ENCODE peak calls at places on chromosomes 11 and 22, in six cellular contexts. Z, E, L, Q, M and J are unnamed samples.

GRCh38 chr22:42357221-42357620 is 75.0 kb downstream of the NFAM1 start:
- DNase-seq in L (no peak), Z (no peak), E (no peak), Q (no peak), M (no peak), J (no peak)

GRCh38 chr11:98107736-98108135 is 913.0 kb upstream of the CNTN5 start:
- DNase-seq in Q (no peak), E (no peak), L (no peak), M (no peak), Z (peak), J (no peak)

GRCh38 chr11:123033895-123034294 is 28.0 kb downstream of the HSPA8 start:
- DNase-seq in L (no peak), Q (no peak), Z (peak), E (no peak), M (no peak), J (no peak)

GRCh38 chr22:23020659-23021293 is 49.5 kb upstream of the GNAZ start:
- DNase-seq in Q (no peak), Z (no peak), M (no peak), L (no peak), E (no peak), J (no peak)

GRCh38 chr11:86983071-86983488 is 27.9 kb upstream of the FZD4 start:
- DNase-seq in M (no peak), Z (peak), Q (peak), L (no peak), E (no peak), J (no peak)

GRCh38 chr11:119584193-119585037 is 144.6 kb downstream of the NECTIN1 start:
- DNase-seq in Q (no peak), L (no peak), Z (peak), M (peak), E (peak), J (peak)

GRCh38 chr22:41780714-41781507 is 19.6 kb upstream of the CCDC134 start:
- DNase-seq in Z (peak), E (peak), M (peak), Q (peak), L (peak), J (peak)

GRCh38 chr22:41935015-41935908 is 8.7 kb upstream of the TNFRSF13C start:
- DNase-seq in M (no peak), E (no peak), L (no peak), Z (no peak), Q (no peak), J (no peak)

GRCh38 chr11:132024587-132025295 is 654.3 kb downstream of the NTM start:
- DNase-seq in M (no peak), L (no peak), E (no peak), Z (no peak), Q (no peak), J (no peak)

GRCh38 chr11:123308077-123308476 is 113.0 kb upstream of the CLMP start:
- DNase-seq in E (peak), M (no peak), Q (no peak), L (no peak), Z (peak), J (no peak)

GRCh38 chr11:7536102-7536501 is 22.3 kb downstream of the PPFIBP2 start:
- DNase-seq in Z (no peak), E (no peak), Q (no peak), M (no peak), L (peak), J (no peak)

GRCh38 chr11:27861706-27862430 is 161.6 kb upstream of the BDNF start:
- DNase-seq in L (no peak), Z (no peak), M (no peak), E (no peak), Q (no peak), J (no peak)

GRCh38 chr11:109937968-109938367 is 155.2 kb upstream of the ZC3H12C start:
- DNase-seq in M (no peak), L (no peak), E (no peak), Z (no peak), Q (no peak), J (no peak)

GRCh38 chr11:121512468-121513465 is 60.0 kb upstream of the SORL1-AS1 start:
- DNase-seq in L (no peak), M (no peak), Z (no peak), E (peak), Q (no peak), J (no peak)

GRCh38 chr22:40636380-40637180 is at the start of gene MRTFA:
- DNase-seq in L (peak), E (peak), Z (peak), M (peak), Q (peak), J (peak)
- TF ChIP-seq POLR2A in L (peak), E (peak), Z (peak), M (peak), Q (peak), J (peak)

GRCh38 chr11:65613091-65613928 is 711 bp downstream of the MAP3K11 start:
- DNase-seq in Q (no peak), L (no peak), E (no peak), M (peak), Z (peak), J (no peak)
- TF ChIP-seq POLR2A in Q (no peak), L (no peak), E (no peak), M (no peak), Z (no peak), J (no peak)

GRCh38 chr22:45626198-45626651 is 45.4 kb upstream of the ATXN10 start:
- DNase-seq in E (no peak), Z (no peak), M (no peak), L (peak), Q (peak), J (no peak)
- TF ChIP-seq POLR2A in E (no peak), Z (no peak), M (no peak), L (no peak), Q (no peak), J (no peak)

GRCh38 chr11:18404062-18404461 is 8.1 kb upstream of the LDHC start:
- DNase-seq in Z (no peak), L (no peak), M (no peak), E (no peak), Q (no peak), J (no peak)

GRCh38 chr11:18408558-18409242 is 3.4 kb upstream of the LDHC start:
- DNase-seq in M (no peak), Q (no peak), L (no peak), E (peak), Z (no peak), J (no peak)
- TF ChIP-seq POLR2A in M (no peak), Q (peak), L (no peak), E (no peak), Z (no peak), J (no peak)

DNA sequence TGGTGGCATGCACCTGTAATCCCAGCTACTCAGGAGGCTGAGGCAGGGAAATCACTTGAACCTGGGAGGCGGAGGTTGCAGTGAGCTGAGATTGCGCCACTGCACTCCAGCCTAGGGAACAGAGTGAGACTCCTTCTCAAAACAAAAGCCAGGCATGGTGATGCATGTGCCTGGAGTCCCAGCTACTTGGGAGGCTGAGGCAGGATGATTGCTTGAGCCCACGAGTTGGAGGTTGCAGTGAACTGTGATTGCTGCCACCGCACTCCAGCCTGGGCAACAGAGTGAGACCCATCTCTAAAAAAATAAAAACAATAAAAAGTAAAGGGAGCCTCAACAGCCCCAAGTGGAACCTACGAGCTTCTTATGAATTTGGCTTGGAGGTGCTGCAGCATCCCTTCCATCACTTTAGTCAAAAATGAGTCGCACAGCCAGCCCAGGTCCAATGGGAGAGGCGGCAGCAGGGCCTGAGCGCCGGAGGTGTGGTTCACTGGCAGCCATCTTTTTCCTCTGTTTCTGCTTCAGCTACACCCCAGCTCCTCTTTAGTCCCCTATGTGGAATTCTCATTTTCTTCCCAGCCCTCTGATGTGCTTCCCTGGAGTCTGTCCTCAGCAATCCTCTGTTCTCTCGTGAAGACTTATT is 29.2 kb upstream of the GCAT start:
- DNase-seq in E (no peak), Z (peak), Q (no peak), M (no peak), L (no peak), J (no peak)
- TF ChIP-seq POLR2A in E (no peak), Z (no peak), Q (no peak), M (no peak), L (no peak), J (no peak)

GRCh38 chr22:44406581-44407403 is 91.2 kb downstream of the RTL6 start:
- DNase-seq in Z (no peak), L (no peak), M (no peak), Q (no peak), E (no peak), J (no peak)

GRCh38 chr22:44404341-44405020 is 91.7 kb upstream of the SHISAL1 start:
- DNase-seq in Z (no peak), M (no peak), L (no peak), Q (no peak), E (peak), J (no peak)

GRCh38 chr22:44407404-44408226 is 90.4 kb downstream of the RTL6 start:
- DNase-seq in L (no peak), Q (no peak), Z (no peak), M (no peak), E (no peak), J (no peak)

GRCh38 chr22:44403930-44404329 is 91.2 kb upstream of the SHISAL1 start:
- DNase-seq in Z (no peak), L (no peak), E (no peak), M (no peak), Q (no peak), J (no peak)

GRCh38 chr22:44405661-44406060 is 92.4 kb downstream of the RTL6 start:
- DNase-seq in M (no peak), Q (no peak), Z (no peak), L (no peak), E (no peak), J (no peak)
- TF ChIP-seq POLR2A in M (no peak), Q (no peak), Z (no peak), L (no peak), E (no peak), J (no peak)

DNA sequence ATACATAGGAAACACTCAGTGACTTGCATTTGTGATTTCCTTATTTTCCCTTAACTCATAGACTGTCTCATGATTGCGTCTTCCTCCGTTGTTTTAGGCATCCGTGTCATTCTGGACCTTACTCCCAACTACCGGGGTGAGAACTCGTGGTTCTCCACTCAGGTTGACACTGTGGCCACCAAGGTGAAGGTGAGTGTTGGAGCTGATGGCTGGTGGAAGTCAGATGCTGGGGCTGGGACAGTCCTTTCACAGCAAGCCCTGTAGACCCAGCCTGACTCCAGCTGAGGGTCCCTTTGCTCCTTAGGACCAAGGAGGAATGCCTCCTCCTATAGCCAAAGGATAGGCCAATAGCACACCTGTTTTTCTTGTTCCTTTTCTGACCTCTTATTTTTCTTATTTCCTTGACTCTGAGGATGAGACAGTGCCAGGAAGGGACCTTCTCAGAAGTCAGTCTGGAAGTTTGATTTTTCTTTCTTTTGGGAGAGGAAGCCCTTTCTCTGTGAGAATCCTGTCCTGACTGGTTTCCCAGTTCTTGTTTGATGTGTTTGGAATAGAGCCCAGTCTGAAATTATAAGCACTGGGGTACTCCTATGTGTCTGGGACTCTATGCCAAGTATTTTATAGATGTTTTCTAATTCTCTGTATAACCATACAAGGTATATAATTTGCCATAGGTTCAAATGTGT is 2.3 kb downstream of the SLC3A2 start:
- DNase-seq in E (no peak), Q (no peak), L (no peak), Z (no peak), M (no peak), J (no peak)
- TF ChIP-seq POLR2A in E (no peak), Q (no peak), L (no peak), Z (no peak), M (no peak), J (no peak)

DNA sequence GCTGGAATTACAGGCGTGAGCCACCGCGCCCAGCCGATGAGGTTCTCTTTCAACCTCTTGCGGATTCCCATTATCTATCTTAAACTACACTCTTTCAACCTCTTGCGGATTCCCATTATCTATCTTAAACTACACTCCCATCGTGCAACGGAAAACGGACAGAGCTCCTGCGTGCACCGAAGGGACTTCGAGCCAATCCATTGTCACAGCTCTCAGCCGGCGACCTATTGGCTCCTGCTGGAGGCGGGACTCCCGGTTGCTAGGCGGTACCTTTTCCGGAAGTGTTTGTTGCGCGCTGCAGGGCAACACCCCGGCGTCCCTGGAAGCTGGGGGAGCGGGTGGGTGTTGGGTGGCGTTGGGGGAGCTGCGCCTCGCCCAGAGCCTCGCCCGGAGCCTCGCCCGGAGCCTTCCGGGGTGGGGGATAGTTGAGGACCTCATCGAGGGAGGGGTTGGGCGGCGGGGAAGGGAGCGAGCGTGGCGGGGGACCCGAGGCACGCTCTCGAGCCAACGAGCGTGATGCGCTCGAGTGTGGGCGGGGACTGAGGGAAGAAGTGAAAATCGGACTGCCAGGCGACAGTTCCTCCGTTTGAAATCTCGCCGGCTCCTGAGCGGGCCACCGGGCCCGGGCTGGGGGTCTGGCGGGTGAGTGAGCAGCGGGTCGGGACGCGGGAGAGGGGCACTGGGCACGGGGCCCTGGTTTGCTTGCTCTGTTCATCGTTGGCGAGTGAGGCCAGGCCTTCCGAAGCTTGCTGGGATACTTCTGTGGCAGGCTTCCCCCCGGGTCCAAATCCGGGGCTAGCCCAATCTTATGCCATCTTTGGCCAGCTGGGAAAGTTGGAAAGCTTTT is at the start of gene CEP164:
- DNase-seq in E (peak), Q (peak), M (peak), L (peak), Z (peak), J (peak)
- TF ChIP-seq POLR2A in E (no peak), Q (peak), M (peak), L (peak), Z (peak), J (peak)

GRCh38 chr22:19148417-19149046 is 1.6 kb downstream of the GSC2 start:
- DNase-seq in L (no peak), Z (no peak), Q (no peak), M (no peak), E (no peak), J (no peak)
- TF ChIP-seq POLR2A in L (no peak), Z (no peak), Q (no peak), M (no peak), E (no peak), J (no peak)

DNA sequence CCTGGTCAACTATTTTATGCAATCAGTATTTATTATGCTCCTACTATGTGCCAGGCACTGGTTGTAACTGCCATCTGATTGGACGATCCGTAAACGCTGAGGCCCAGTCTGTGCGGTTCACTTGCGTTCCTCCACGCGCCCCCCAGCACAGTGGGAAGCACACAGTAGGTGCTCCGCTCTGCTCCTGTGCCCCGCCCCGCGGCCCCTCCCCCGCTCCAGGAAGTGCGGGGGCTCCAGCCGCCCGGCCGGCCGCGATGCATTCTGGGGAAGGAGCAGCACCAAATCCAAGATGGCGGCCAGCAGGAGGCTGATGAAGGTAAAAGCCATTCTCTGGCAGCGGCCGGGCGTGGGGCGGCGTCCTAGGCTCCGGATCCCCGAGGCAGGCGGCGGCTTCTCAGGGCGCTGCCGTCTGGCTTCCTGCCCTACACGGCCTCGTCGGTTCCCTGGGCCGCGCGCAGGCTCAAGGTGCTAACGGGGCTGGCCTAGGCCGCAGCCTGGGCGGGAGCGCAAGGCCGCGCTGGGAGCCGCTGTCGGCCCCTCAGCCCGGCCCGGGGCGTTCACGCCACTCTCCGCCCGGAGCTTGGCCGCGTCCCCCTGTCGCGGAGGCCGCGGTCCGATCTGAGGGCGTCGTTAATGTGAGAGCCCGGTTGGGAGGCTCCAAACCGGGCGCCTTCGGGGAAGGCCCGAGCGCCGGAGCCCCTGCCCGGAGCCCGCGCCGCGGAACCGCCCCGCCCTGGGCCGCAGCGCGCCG is at the start of gene UBE2L3:
- DNase-seq in Z (peak), L (peak), E (peak), Q (peak), M (peak), J (peak)
- TF ChIP-seq POLR2A in Z (peak), L (peak), E (peak), Q (peak), M (peak), J (peak)